ENCODE peak calls at places on chromosomes 16 and 17, in six cellular contexts. M, E, D, L, C and V are unnamed samples. For H3K9me3 and H3K4me1, the result is how much of the 10 kb centered on the place peaks cover.

GRCh38 chr16:83365166-83365565 is 442.6 kb upstream of the HSBP1 start:
- DNase-seq in D (no peak), E (peak), M (no peak), C (no peak), L (peak), V (no peak)

GRCh38 chr17:9669551-9670008 is 24.3 kb downstream of the USP43 start:
- DNase-seq in L (no peak), E (no peak), C (no peak), M (no peak), D (peak), V (no peak)

GRCh38 chr16:23786964-23787571 is 32.2 kb downstream of the CHP2 start:
- DNase-seq in M (no peak), L (no peak), D (no peak), E (no peak), C (no peak), V (no peak)

GRCh38 chr16:82456683-82457082 is 170.1 kb upstream of the CDH13 start:
- DNase-seq in C (peak), E (peak), D (peak), L (peak), M (peak), V (no peak)

GRCh38 chr17:60381958-60382357 is 10.0 kb downstream of the USP32 start:
- DNase-seq in M (no peak), D (no peak), E (no peak), L (no peak), C (no peak), V (no peak)

GRCh38 chr17:2215616-2216364 is 87.8 kb downstream of the SMG6 start:
- DNase-seq in M (no peak), D (peak), C (peak), L (peak), E (peak), V (no peak)

GRCh38 chr16:51418258-51418657 is 267.2 kb upstream of the SALL1 start:
- DNase-seq in C (no peak), L (no peak), D (no peak), M (no peak), E (no peak), V (no peak)

GRCh38 chr16:50354629-50355456 is 13.9 kb downstream of the BRD7 start:
- DNase-seq in C (no peak), D (no peak), M (no peak), E (peak), L (peak), V (no peak)

GRCh38 chr17:62774338-62774737 is 33.8 kb downstream of the MARCHF10 start:
- DNase-seq in D (no peak), C (no peak), M (no peak), E (no peak), L (no peak), V (no peak)

GRCh38 chr17:61710546-61710945 is 119.5 kb upstream of the NACA2 start:
- DNase-seq in M (no peak), C (no peak), L (no peak), E (no peak), D (no peak), V (no peak)
- H3K27ac ChIP-seq in M (no peak), C (no peak), L (no peak), E (no peak), D (no peak), V (no peak)

GRCh38 chr16:31460582-31461002 is 1.3 kb downstream of the ARMC5 start:
- DNase-seq in C (no peak), E (peak), D (no peak), M (no peak), L (peak), V (no peak)

GRCh38 chr16:31461201-31461920 is 2.1 kb downstream of the ARMC5 start:
- DNase-seq in M (no peak), C (no peak), L (no peak), E (no peak), D (no peak), V (peak)

GRCh38 chr16:31458835-31459721 is at the start of gene ARMC5:
- DNase-seq in C (peak), M (peak), E (peak), L (peak), D (peak), V (peak)

GRCh38 chr16:31458073-31458834 is 1.0 kb upstream of the ARMC5 start:
- DNase-seq in L (peak), M (peak), D (peak), C (peak), E (peak), V (no peak)

GRCh38 chr16:31459722-31460581 is 651 bp downstream of the ARMC5 start:
- DNase-seq in C (peak), E (peak), D (peak), L (peak), M (peak), V (peak)
- H3K9me3 ChIP-seq in C (under half), E (under half), D (under half), L (under half), M (under half), V (under half)

GRCh38 chr17:75271233-75271954 is 363 bp upstream of the MIF4GD start:
- DNase-seq in D (peak), C (peak), M (peak), L (peak), E (peak), V (no peak)
- H3K4me1 ChIP-seq in D (under half), C (under half), M (under half), L (under half), E (under half), V (under half)

DNA sequence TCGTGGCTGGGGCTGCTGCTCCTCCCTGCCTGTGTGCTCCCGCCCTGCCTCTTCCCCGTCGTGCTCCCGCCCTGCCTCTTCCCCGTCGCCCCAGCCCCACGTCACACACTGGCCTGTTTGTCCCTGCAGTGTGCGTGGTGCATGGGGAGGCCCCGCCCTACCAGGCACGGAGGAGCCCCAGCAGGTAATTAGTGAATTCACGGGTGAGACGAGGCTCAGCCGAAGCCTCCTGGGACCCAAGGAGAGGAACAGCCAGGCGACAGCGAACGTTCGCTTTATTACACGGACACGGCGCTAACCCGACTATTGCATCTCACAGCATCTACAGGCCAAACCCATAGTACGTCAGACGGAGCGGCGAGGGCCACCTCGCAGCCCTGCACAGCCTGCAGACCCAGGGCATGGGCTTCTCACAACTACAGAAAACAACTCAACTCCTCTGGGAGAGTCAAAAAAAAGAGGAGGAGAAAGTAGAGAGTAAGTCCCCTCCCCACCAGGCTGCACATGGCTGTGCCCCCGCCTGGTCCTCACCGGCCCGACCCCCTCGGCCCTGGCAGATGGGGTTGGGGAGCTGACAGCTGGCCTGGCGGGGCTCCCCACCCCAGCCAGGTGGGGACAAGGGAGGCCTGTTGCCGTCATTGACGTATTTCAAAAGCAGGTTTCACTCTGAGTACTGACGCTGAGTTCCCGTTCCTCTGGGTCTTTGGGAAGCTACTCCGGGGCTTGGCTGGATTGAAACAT is 4.3 kb upstream of the PABPN1L start:
- DNase-seq in C (no peak), L (no peak), D (no peak), E (no peak), M (no peak), V (no peak)
- H3K27ac ChIP-seq in C (no peak), L (no peak), D (no peak), E (no peak), M (no peak), V (no peak)

GRCh38 chr17:5097101-5097834 is 14.4 kb downstream of the ZNF232 start:
- DNase-seq in C (no peak), D (no peak), E (no peak), L (no peak), M (no peak), V (no peak)

DNA sequence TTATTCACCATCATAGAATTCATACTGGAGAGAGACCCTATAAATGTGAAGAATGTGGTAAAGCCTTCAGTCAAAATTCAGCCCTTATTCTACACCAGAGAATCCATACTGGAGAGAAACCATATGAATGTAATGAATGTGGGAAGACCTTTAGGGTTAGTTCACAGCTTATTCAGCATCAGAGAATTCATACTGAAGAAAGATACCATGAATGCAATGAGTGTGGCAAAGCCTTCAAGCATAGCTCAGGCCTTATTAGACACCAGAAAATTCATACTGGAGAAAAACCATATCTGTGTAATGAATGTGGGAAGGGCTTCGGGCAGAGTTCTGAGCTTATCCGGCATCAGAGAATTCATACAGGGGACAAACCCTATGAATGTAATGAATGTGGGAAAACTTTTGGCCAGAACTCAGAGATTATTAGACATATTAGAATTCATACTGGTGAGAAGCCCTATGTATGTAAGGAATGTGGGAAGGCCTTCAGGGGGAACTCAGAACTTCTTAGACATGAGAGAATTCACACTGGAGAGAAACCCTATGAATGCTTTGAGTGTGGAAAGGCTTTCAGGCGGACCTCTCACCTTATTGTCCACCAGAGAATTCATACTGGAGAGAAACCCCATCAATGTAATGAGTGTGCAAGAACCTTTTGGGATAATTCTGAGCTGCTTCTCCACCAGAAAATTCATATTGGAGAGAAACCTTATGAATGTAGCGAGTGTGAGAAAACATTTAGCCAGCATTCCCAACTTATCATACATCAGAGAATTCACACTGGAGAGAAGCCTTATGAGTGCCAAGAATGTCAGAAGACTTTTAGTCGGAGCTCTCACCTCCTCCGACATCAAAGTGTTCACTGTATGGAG is 14.1 kb downstream of the ZFP3 start:
- DNase-seq in E (no peak), C (no peak), D (no peak), L (no peak), M (no peak), V (no peak)
- H3K9me3 ChIP-seq in E (under half), C (under half), D (half or more), L (under half), M (half or more), V (under half)

GRCh38 chr17:17685775-17686291 is 4.6 kb downstream of the RAI1 start:
- DNase-seq in C (no peak), E (peak), M (peak), L (peak), D (no peak), V (peak)
- H3K4me1 ChIP-seq in C (under half), E (under half), M (half or more), L (under half), D (under half), V (half or more)

DNA sequence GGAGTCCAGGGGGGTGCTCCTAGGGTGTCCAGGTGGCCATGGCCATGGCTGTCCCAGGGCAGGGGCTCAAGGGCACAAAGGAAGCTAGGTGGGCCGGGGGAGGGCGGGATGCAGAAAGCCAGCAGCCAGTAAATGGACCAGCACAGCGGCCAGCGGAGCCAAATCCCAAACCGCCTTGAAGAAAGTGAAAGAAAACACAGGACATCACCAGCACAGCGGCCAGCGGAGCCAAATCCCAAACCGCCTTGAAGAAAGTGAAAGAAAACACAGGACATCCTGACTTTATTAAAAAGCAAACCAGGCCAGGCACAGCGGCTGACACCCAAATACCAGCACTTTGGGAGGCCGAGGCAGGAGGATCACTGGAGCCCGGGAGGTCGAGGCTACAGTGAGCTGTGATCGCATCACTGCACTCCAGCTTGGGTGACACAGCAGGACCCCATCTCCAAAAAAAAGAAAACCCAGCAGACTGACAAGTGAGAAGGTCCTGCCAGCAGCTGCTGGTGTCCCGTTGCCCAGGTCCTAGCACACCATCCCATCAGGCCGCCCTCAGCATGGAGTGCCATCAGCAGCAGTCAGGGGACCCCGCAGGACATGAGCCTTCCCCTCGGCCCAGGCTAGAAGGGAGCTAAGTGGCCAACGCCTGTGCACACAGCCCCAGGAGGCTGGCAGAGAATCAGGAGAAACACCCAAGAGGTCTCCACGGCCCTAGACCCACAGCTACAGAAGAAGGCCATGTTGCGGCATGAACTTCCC is 17.0 kb downstream of the SLC38A10 start:
- DNase-seq in L (no peak), E (no peak), D (no peak), C (no peak), M (no peak), V (no peak)
- H3K27ac ChIP-seq in L (no peak), E (no peak), D (no peak), C (no peak), M (no peak), V (no peak)

GRCh38 chr16:75169899-75170405 is 21.6 kb downstream of the ZFP1 start:
- DNase-seq in E (no peak), C (no peak), L (no peak), M (no peak), D (no peak), V (no peak)
- H3K9me3 ChIP-seq in E (under half), C (under half), L (under half), M (half or more), D (under half), V (half or more)